ENCODE peak calls at places on chromosomes 6 and 20, in ten cellular contexts. F is activated CD8-positive, alpha-beta memory T cell treated with anti-CD3 and anti-CD28 coated beads, Interleukin-2, amount 50 U/mL, for 4 hours; U is NCI-H524; K is naive thymus-derived CD8-positive, alpha-beta T cell; O is GM13976; W is T47D; S is epithelial cell of prostate; C is H1; D is hippocampal formation; Q is endothelial cell. I is an unnamed sample.

GRCh38 chr6:40996591-40997247 is 42.3 kb downstream of the UNC5CL start:
- DNase-seq in F (no peak), U (no peak), K (no peak), O (no peak), W (peak), S (no peak), C (no peak), D (no peak), Q (peak), I (peak)

GRCh38 chr6:47134476-47135189 is 92.5 kb upstream of the ADGRF1 start:
- DNase-seq in F (no peak), U (peak), K (no peak), O (no peak), W (peak), S (peak), C (no peak), D (no peak), Q (no peak), I (no peak)

GRCh38 chr20:9068232-9068781 is 580 bp upstream of the PLCB4 start:
- DNase-seq in F (no peak), U (peak), K (no peak), O (no peak), W (peak), S (no peak), C (no peak), D (no peak), Q (peak), I (peak)

GRCh38 chr20:17749979-17750721 is 50.4 kb downstream of the BANF2 start:
- DNase-seq in F (no peak), U (no peak), K (no peak), O (no peak), W (peak), S (no peak), C (no peak), D (no peak), Q (peak), I (no peak)

GRCh38 chr6:27146706-27147507 is 100.6 kb upstream of the PRSS16 start:
- DNase-seq in F (peak), U (peak), K (peak), O (peak), W (peak), S (peak), C (peak), D (peak), Q (peak), I (peak)

GRCh38 chr6:132414761-132415160 is 13.5 kb upstream of the MOXD1 start:
- DNase-seq in F (no peak), U (no peak), K (no peak), O (no peak), W (no peak), S (no peak), C (no peak), D (no peak), Q (no peak), I (no peak)

GRCh38 chr20:52166150-52166549 is 25.4 kb downstream of the ZFP64 start:
- DNase-seq in F (no peak), U (no peak), K (no peak), O (no peak), W (no peak), S (no peak), C (no peak), D (no peak), Q (no peak), I (no peak)

GRCh38 chr6:119138906-119139541 is 60.6 kb upstream of the FAM184A start:
- DNase-seq in F (no peak), U (no peak), K (no peak), O (peak), W (no peak), S (no peak), C (no peak), D (no peak), Q (no peak), I (no peak)

GRCh38 chr6:157727629-157728182 is 95.3 kb upstream of the SNX9 start:
- DNase-seq in F (no peak), U (no peak), K (no peak), O (no peak), W (no peak), S (no peak), C (no peak), D (no peak), Q (no peak), I (no peak)

GRCh38 chr20:49275634-49276033 is 2.2 kb downstream of the ZNFX1 start:
- DNase-seq in F (no peak), U (no peak), K (no peak), O (no peak), W (no peak), S (no peak), C (no peak), D (no peak), Q (no peak), I (no peak)

GRCh38 chr20:45115386-45115774 is 406 bp upstream of the WFDC5 start:
- DNase-seq in F (no peak), U (no peak), K (no peak), O (no peak), W (no peak), S (no peak), C (no peak), D (no peak), Q (no peak), I (no peak)

GRCh38 chr6:3052481-3053230 is 15.6 kb upstream of the RIPK1 start:
- DNase-seq in F (no peak), U (no peak), K (no peak), O (no peak), W (no peak), S (no peak), C (no peak), D (no peak), Q (no peak), I (no peak)

I was measured in nephron progenitor cell.